ENCODE peak calls at places on chromosome 1, in nine cellular contexts. Y is fibroblast of the aortic adventitia, P is testis, R is adrenal gland, E is neural crest cell, X is fibroblast of lung, A is MCF 10A, H is breast epithelium, Q is GM23338. V is an unnamed sample.
A peak's percentile ranks its signal among the peaks of the same experiment; 100 is the strongest.

GRCh38 chr1:161013591-161014513 is 7.1 kb downstream of the F11R start:
- DNase-seq in Y (peak; percentile 78), P (peak; percentile 79), R (peak; percentile 97), E (no peak), X (peak; percentile 60), A (peak; percentile 96), H (peak; percentile 89), Q (peak; percentile 93), V (peak; percentile 97)

GRCh38 chr1:117964290-117965038 is 34.9 kb downstream of the WDR3 start:
- DNase-seq in Y (peak; percentile 60), P (no peak), R (no peak), E (no peak), X (peak; percentile 47), A (no peak), H (no peak), Q (no peak), V (no peak)

GRCh38 chr1:207810173-207810572 is 58.3 kb downstream of the CD46 start:
- DNase-seq in Y (peak; percentile 91), P (no peak), R (peak; percentile 48), E (no peak), X (peak; percentile 71), A (no peak), H (no peak), Q (no peak), V (peak; percentile 72)

GRCh38 chr1:168081373-168082007 is 55.2 kb downstream of the GPR161 start:
- DNase-seq in Y (peak; percentile 93), P (no peak), R (no peak), E (no peak), X (peak; percentile 60), A (peak; percentile 82), H (no peak), Q (no peak), V (peak; percentile 96)

GRCh38 chr1:48002142-48002541 is 5.0 kb upstream of the TRABD2B start:
- DNase-seq in Y (no peak), P (no peak), R (peak; percentile 9), E (no peak), X (no peak), A (no peak), H (no peak), Q (no peak), V (no peak)

GRCh38 chr1:37549341-37549740 is 4.8 kb downstream of the SNIP1 start:
- DNase-seq in Y (peak; percentile 21), P (no peak), R (no peak), E (no peak), X (peak; percentile 62), A (no peak), H (no peak), Q (no peak), V (peak; percentile 15)

GRCh38 chr1:22320703-22321344 is 130.8 kb upstream of the ZBTB40 start:
- DNase-seq in Y (no peak), P (no peak), R (no peak), E (no peak), X (no peak), A (no peak), H (peak; percentile 19), Q (no peak), V (no peak)

GRCh38 chr1:218472885-218473284 is 127.7 kb downstream of the TGFB2 start:
- DNase-seq in Y (no peak), P (no peak), R (no peak), E (no peak), X (no peak), A (no peak), H (no peak), Q (no peak), V (no peak)

GRCh38 chr1:43383449-43383848 is 6.2 kb downstream of the MED8 start:
- DNase-seq in Y (no peak), P (no peak), R (no peak), E (no peak), X (no peak), A (no peak), H (no peak), Q (no peak), V (no peak)

GRCh38 chr1:15684468-15685283 is 556 bp downstream of the PLEKHM2 start:
- DNase-seq in Y (peak; percentile 32), P (peak; percentile 37), R (no peak), E (peak; percentile 37), X (peak; percentile 24), A (no peak), H (peak; percentile 56), Q (peak; percentile 54), V (no peak)
- TF ChIP-seq CTCF in Y (peak; percentile 47), P (no peak), R (no peak), E (peak; percentile 35), X (peak; percentile 3), A (no peak), H (no peak), Q (no peak), V (no peak)

DNA sequence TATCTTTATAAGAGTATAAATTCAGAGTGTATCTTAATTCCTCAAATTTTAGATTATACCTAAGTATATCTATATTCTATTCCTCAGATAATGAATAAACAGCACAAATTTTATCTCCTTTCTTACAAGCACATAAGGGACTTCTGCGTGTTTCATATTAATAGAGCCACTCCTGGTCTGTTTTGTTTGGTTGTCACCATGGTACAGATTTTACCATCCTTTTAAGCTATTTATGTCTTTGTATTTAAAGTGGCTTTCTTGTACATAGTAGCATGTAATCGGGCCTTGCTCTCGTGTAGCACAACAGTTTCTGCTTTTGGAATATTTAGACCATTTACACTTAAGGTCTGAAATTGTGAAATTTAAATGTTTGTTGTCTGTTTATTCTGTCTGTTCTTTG is 52.6 kb upstream of the SLC35A3 start:
- DNase-seq in Y (no peak), P (no peak), R (no peak), E (no peak), X (no peak), A (no peak), H (no peak), Q (no peak), V (no peak)
- TF ChIP-seq CTCF in Y (no peak), P (no peak), R (no peak), E (no peak), X (no peak), A (no peak), H (no peak), Q (no peak), V (no peak)

DNA sequence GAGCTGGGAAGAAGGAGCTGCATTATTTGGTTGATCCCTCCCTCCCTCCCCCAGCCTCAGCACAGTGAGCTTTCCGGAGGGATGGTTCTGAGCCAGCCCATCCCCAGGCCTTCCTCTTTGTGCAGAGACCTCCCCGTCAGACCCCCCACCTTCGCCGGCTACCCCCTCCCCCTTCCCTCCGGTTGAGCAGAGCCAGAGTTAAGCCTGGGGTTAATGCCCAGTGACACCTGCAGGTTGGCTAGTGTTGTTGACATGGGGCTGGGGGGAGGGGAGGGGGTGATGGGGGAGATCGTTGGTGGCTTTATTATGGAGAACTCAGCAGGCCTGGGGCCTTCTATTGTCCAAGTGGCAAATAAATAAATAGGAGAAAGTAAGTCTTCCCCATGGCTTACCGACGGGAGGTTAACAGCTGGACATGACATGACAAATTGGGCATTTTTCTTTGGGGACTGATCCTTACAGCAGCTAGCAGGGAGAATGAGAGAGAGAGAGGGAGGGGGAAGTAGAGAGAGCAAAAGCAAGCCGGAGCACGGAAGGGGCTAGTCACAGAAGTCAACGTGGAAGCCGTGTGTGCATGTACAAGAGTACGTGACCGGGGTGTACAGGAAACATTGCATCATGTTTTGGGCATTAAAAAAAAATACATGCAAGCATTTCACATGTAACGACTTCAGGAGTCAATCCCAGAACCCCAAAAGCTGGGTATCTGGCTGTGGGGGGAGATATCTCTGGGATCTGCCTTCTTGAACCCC is 131.0 kb downstream of the TMEM53 start:
- DNase-seq in Y (no peak), P (no peak), R (no peak), E (peak; percentile 54), X (no peak), A (no peak), H (no peak), Q (peak; percentile 98), V (no peak)
- TF ChIP-seq CTCF in Y (no peak), P (no peak), R (no peak), E (no peak), X (no peak), A (no peak), H (no peak), Q (peak; percentile 61), V (no peak)

GRCh38 chr1:180693564-180694244 is 61.9 kb downstream of the XPR1 start:
- DNase-seq in Y (no peak), P (no peak), R (no peak), E (no peak), X (no peak), A (no peak), H (no peak), Q (no peak), V (no peak)

GRCh38 chr1:180691322-180691721 is 59.5 kb downstream of the XPR1 start:
- DNase-seq in Y (peak; percentile 52), P (no peak), R (no peak), E (no peak), X (peak; percentile 60), A (no peak), H (no peak), Q (no peak), V (no peak)

GRCh38 chr1:180695282-180695681 is 63.5 kb downstream of the XPR1 start:
- DNase-seq in Y (no peak), P (no peak), R (no peak), E (no peak), X (no peak), A (no peak), H (no peak), Q (no peak), V (no peak)

GRCh38 chr1:180698580-180698979 is 66.8 kb downstream of the XPR1 start:
- DNase-seq in Y (no peak), P (no peak), R (no peak), E (no peak), X (no peak), A (no peak), H (no peak), Q (no peak), V (no peak)

DNA sequence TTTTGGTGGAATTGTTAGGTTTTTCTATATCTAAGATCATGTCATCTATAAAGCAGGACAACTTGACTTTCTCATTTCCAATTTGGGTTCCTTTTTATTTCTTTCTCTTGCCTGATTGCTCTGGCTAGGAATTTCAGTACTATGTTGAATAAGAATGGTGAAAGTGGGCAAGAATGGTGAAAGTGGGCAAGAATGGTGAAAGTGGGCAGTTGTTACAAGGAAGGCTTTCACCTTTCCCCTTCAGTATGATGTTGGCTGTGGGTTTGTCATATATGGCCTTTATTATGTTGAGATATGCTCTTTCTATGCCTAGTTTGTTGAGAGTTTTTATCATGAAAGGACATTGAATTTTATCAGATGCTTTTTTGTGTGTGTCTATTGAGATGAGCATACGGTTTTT is 64.5 kb downstream of the XPR1 start:
- DNase-seq in Y (no peak), P (no peak), R (no peak), E (no peak), X (no peak), A (no peak), H (no peak), Q (no peak), V (no peak)
- TF ChIP-seq CTCF in Y (no peak), P (no peak), R (no peak), E (no peak), X (no peak), A (no peak), H (no peak), Q (no peak), V (no peak)